ENCODE peak calls at places on chromosomes 16 and 17, in eight cellular contexts. B is stomach, Z is colonic mucosa, V is breast epithelium, D is adipocyte, N is NB4, F is heart left ventricle, X is HFF-Myc. O is an unnamed sample.

GRCh38 chr16:85370543-85370880 is 242.6 kb upstream of the GSE1 start:
- DNase-seq in B (no peak), Z (no peak), V (no peak), D (no peak), N (no peak), F (no peak), X (no peak), O (no peak)

GRCh38 chr17:22703204-22703603 is 1010.9 kb downstream of the KCNJ18 start:
- DNase-seq in B (no peak), Z (no peak), V (no peak), D (no peak), N (peak; percentile 48), F (no peak), X (no peak), O (no peak)

GRCh38 chr16:84410361-84411138 is 42.2 kb downstream of the ATP2C2 start:
- DNase-seq in B (no peak), Z (no peak), V (no peak), D (no peak), N (no peak), F (no peak), X (no peak), O (no peak)

GRCh38 chr17:80879723-80880649 is 111.7 kb upstream of the CHMP6 start:
- DNase-seq in B (no peak), Z (no peak), V (peak; percentile 39), D (no peak), N (no peak), F (no peak), X (no peak), O (no peak)

GRCh38 chr17:74148901-74149596 is 54.4 kb upstream of the RPL38 start:
- DNase-seq in B (no peak), Z (no peak), V (no peak), D (no peak), N (no peak), F (peak; percentile 1), X (no peak), O (no peak)

GRCh38 chr17:58783380-58783779 is 27.7 kb downstream of the PPM1E start:
- DNase-seq in B (no peak), Z (no peak), V (no peak), D (peak; percentile 15), N (no peak), F (no peak), X (no peak), O (peak; percentile 7)

GRCh38 chr16:64900517-64900916 is 221.3 kb downstream of the CDH11 start:
- DNase-seq in B (no peak), Z (no peak), V (no peak), D (peak; percentile 25), N (no peak), F (no peak), X (no peak), O (no peak)

GRCh38 chr17:73956595-73957465 is 246.6 kb upstream of the RPL38 start:
- DNase-seq in B (peak; percentile 59), Z (peak; percentile 74), V (no peak), D (no peak), N (peak; percentile 68), F (no peak), X (no peak), O (peak; percentile 76)

GRCh38 chr16:11395008-11395948 is 50.0 kb downstream of the RMI2 start:
- DNase-seq in B (no peak), Z (no peak), V (no peak), D (no peak), N (no peak), F (no peak), X (no peak), O (peak; percentile 3)

GRCh38 chr17:45270828-45271418 is 9.0 kb upstream of the SPATA32 start:
- DNase-seq in B (no peak), Z (no peak), V (no peak), D (no peak), N (peak; percentile 57), F (no peak), X (no peak), O (no peak)

GRCh38 chr17:71325886-71326285 is 794.9 kb upstream of the SOX9 start:
- DNase-seq in B (no peak), Z (no peak), V (no peak), D (no peak), N (no peak), F (no peak), X (no peak), O (no peak)

GRCh38 chr17:31579265-31579664 is 187.8 kb downstream of the RAB11FIP4 start:
- DNase-seq in B (peak; percentile 40), Z (no peak), V (peak; percentile 76), D (peak; percentile 76), N (peak; percentile 53), F (no peak), X (no peak), O (no peak)

GRCh38 chr17:70327723-70328122 is 158.4 kb downstream of the KCNJ2 start:
- DNase-seq in B (no peak), Z (no peak), V (no peak), D (no peak), N (no peak), F (no peak), X (no peak), O (no peak)

GRCh38 chr17:81932333-81932983 is 4.6 kb downstream of the PYCR1 start:
- DNase-seq in B (no peak), Z (peak; percentile 18), V (no peak), D (no peak), N (peak; percentile 46), F (no peak), X (no peak), O (no peak)

GRCh38 chr16:69326172-69326873 is 4.1 kb downstream of the PDF start:
- DNase-seq in B (no peak), Z (peak; percentile 72), V (no peak), D (no peak), N (no peak), F (no peak), X (no peak), O (peak; percentile 70)

GRCh38 chr16:71919033-71919432 is 23.7 kb downstream of the IST1 start:
- DNase-seq in B (no peak), Z (no peak), V (no peak), D (no peak), N (peak; percentile 79), F (no peak), X (no peak), O (no peak)

GRCh38 chr17:42541041-42541833 is 5.2 kb downstream of the NAGLU start:
- DNase-seq in B (peak; percentile 48), Z (peak; percentile 75), V (no peak), D (no peak), N (no peak), F (no peak), X (no peak), O (peak; percentile 67)

GRCh38 chr16:12688972-12689850 is 114.5 kb downstream of the CPPED1 start:
- DNase-seq in B (no peak), Z (no peak), V (no peak), D (no peak), N (no peak), F (no peak), X (no peak), O (no peak)

GRCh38 chr17:82030470-82031302 is 792 bp upstream of the RAC3 start:
- DNase-seq in B (peak; percentile 90), Z (peak; percentile 90), V (peak; percentile 89), D (peak; percentile 92), N (peak; percentile 90), F (peak; percentile 85), X (peak; percentile 49), O (peak; percentile 90)

DNA sequence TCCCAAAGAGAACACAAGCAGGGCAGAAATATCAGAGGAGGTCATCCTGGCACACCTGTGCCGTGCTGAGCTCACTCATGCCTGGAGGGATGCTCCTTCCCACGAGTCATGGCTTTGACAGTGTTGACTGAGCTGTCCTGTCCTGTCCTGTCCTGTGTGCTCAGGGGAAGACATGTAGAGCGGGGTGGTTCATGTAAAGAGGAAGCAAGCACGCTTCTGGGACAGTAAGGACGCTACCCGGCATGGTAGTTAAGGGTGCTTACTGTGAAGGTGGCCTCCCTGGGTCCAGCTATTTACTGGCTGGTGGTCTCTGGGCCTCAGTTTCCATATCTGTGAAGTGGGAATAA is 394 bp downstream of the LGALS9 start:
- DNase-seq in B (no peak), Z (no peak), V (no peak), D (no peak), N (peak; percentile 20), F (no peak), X (no peak), O (no peak)
- H3K4me3 ChIP-seq in B (peak overlapping the region; percentile 52), Z (peak overlapping the region; percentile 45), V (peak overlapping the region; percentile 33), D (no peak overlapping the region), N (peak overlapping the region; percentile 9), F (peak overlapping the region; percentile 4), X (no peak overlapping the region), O (no peak overlapping the region)

GRCh38 chr16:51271156-51271555 is 120.1 kb upstream of the SALL1 start:
- DNase-seq in B (no peak), Z (no peak), V (no peak), D (no peak), N (no peak), F (no peak), X (no peak), O (no peak)
- H3K4me3 ChIP-seq in B (no peak overlapping the region), Z (no peak overlapping the region), V (no peak overlapping the region), D (no peak overlapping the region), N (no peak overlapping the region), F (no peak overlapping the region), X (no peak overlapping the region), O (no peak overlapping the region)

DNA sequence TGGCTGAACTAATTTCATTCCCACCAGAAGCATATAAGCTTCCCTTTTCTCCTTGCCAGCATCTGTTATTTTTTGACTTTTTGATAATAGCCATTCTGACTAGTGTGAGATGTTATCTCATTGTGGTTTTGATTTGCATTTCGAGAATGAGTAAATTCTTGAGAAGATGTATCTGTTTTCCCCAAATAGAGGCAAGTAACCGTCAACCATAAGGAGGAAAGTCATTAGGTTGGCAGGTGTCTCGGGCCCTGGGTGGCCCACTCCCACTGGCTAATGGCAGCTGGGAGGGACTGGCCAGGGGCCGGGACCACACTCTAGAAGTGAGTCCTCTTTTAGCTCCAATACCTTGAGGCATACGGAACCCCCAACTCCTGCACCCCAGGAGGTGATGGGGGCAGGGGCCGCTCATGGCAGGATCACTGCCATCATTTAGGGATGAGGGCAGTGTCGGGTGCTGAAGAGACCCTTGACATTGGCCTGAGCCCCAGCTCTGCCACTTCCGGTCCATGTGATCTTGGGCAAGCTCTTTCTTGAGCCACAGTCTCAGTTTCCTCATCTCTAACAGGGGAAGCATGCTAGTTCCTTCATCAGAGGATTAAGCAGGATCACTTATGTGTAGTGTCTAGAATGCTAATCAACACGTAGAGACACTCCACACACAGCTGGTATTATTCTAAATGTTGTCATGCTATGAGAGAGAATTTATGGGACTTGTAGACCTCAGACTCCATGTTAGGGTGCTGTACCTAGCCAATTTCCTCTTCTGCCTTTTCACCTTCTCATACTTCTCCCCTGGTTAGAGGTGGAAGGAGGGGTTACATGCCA is 44.3 kb downstream of the RGS9 start:
- DNase-seq in B (no peak), Z (no peak), V (no peak), D (no peak), N (peak; percentile 22), F (no peak), X (no peak), O (no peak)
- H3K4me3 ChIP-seq in B (no peak overlapping the region), Z (no peak overlapping the region), V (no peak overlapping the region), D (no peak overlapping the region), N (no peak overlapping the region), F (no peak overlapping the region), X (no peak overlapping the region), O (no peak overlapping the region)

GRCh38 chr16:46817961-46818360 is 13.0 kb downstream of the C16orf87 start:
- DNase-seq in B (no peak), Z (no peak), V (no peak), D (no peak), N (peak; percentile 22), F (no peak), X (no peak), O (no peak)

GRCh38 chr16:46826618-46827017 is 4.4 kb downstream of the C16orf87 start:
- DNase-seq in B (no peak), Z (no peak), V (no peak), D (no peak), N (no peak), F (no peak), X (no peak), O (no peak)

GRCh38 chr16:46822270-46822669 is 8.7 kb downstream of the C16orf87 start:
- DNase-seq in B (no peak), Z (no peak), V (no peak), D (peak; percentile 47), N (no peak), F (no peak), X (no peak), O (no peak)
- H3K4me3 ChIP-seq in B (no peak overlapping the region), Z (no peak overlapping the region), V (no peak overlapping the region), D (no peak overlapping the region), N (no peak overlapping the region), F (no peak overlapping the region), X (no peak overlapping the region), O (no peak overlapping the region)